ENCODE peak calls at places on chromosomes 2 and 18, in nine cellular contexts. T is RWPE1; A is psoas muscle; E is CD8-positive, alpha-beta T cell; F is thoracic aorta; Z is HepG2; J is brain microvascular endothelial cell; B is foreskin fibroblast; C is fibroblast of lung. S is an unnamed sample.

GRCh38 chr2:239563561-239563960 is 162.7 kb upstream of the HDAC4 start:
- DNase-seq in C (no peak), A (no peak), Z (no peak), E (no peak), T (no peak), J (no peak), F (no peak), B (no peak), S (no peak)

GRCh38 chr2:139790807-139791206 is 1010.6 kb upstream of the NXPH2 start:
- DNase-seq in T (peak), A (no peak), Z (no peak), E (no peak), F (no peak), C (peak), B (no peak), J (no peak), S (no peak)

GRCh38 chr2:218020966-218021535 is 18.3 kb upstream of the TNS1 start:
- DNase-seq in A (no peak), F (no peak), C (no peak), E (no peak), J (no peak), B (no peak), T (no peak), Z (no peak), S (no peak)

GRCh38 chr2:32926708-32927084 is 20.1 kb upstream of the LTBP1 start:
- DNase-seq in A (no peak), E (no peak), J (peak), T (no peak), Z (no peak), F (no peak), B (no peak), C (peak), S (no peak)

GRCh38 chr2:13821255-13821880 is 811.1 kb upstream of the LRATD1 start:
- DNase-seq in J (peak), Z (no peak), B (no peak), F (no peak), E (no peak), T (no peak), A (no peak), C (peak), S (no peak)

GRCh38 chr2:190535119-190535439 is 557 bp upstream of the NEMP2 start:
- DNase-seq in F (no peak), Z (no peak), J (no peak), A (no peak), E (no peak), T (no peak), C (peak), B (no peak), S (no peak)

GRCh38 chr2:156253765-156254164 is 78.8 kb downstream of the NR4A2 start:
- DNase-seq in T (no peak), J (no peak), Z (no peak), F (no peak), C (no peak), B (no peak), A (no peak), E (no peak), S (no peak)

GRCh38 chr2:40220177-40220925 is 231.5 kb downstream of the SLC8A1 start:
- DNase-seq in B (peak), C (peak), J (no peak), Z (no peak), E (no peak), F (no peak), T (peak), A (no peak), S (no peak)

GRCh38 chr2:121197369-121198091 is 87.5 kb downstream of the TFCP2L1 start:
- DNase-seq in B (peak), E (no peak), A (peak), F (peak), C (peak), J (peak), Z (no peak), T (peak), S (no peak)

GRCh38 chr18:67362906-67363305 is 153.6 kb downstream of the DSEL start:
- DNase-seq in E (no peak), A (no peak), B (no peak), J (no peak), F (no peak), C (no peak), T (no peak), Z (no peak), S (no peak)

GRCh38 chr2:160918909-160919503 is 241.2 kb upstream of the TANK start:
- DNase-seq in F (no peak), J (peak), C (peak), A (peak), T (peak), Z (peak), B (peak), E (no peak), S (no peak)

GRCh38 chr2:54411801-54412354 is 44.2 kb upstream of the SPTBN1 start:
- DNase-seq in Z (no peak), A (no peak), J (peak), T (no peak), C (peak), B (no peak), F (no peak), E (no peak), S (no peak)

GRCh38 chr2:12636837-12637581 is 79.7 kb upstream of the TRIB2 start:
- DNase-seq in E (no peak), F (no peak), A (no peak), B (no peak), T (no peak), C (peak), J (peak), Z (no peak), S (no peak)

GRCh38 chr2:177983183-177983788 is 89.3 kb downstream of the PDE11A start:
- DNase-seq in B (peak), Z (peak), C (peak), J (peak), A (peak), F (no peak), E (no peak), T (peak), S (no peak)

GRCh38 chr2:227870710-227871374 is 589 bp upstream of the DAW1 start:
- DNase-seq in A (no peak), Z (no peak), T (peak), B (no peak), E (no peak), J (peak), C (peak), F (no peak), S (no peak)

GRCh38 chr18:58202406-58202730 is 158.3 kb downstream of the NEDD4L start:
- DNase-seq in A (no peak), T (no peak), J (peak), C (no peak), F (no peak), B (no peak), Z (no peak), E (no peak), S (no peak)

GRCh38 chr2:53289309-53290006 is 478.1 kb upstream of the CHAC2 start:
- DNase-seq in E (no peak), C (peak), B (no peak), F (no peak), J (no peak), T (peak), A (no peak), Z (no peak), S (no peak)

GRCh38 chr2:171574149-171574795 is 52.0 kb downstream of the CYBRD1 start:
- DNase-seq in F (peak), J (peak), T (peak), Z (peak), C (peak), E (peak), B (peak), A (peak), S (peak)

GRCh38 chr2:109736177-109736827 is 57.8 kb upstream of the RGPD5 start:
- DNase-seq in F (peak), A (peak), J (peak), T (peak), Z (peak), C (peak), E (no peak), B (peak), S (no peak)

GRCh38 chr2:240244543-240244942 is 104.1 kb upstream of the OTOS start:
- DNase-seq in T (no peak), Z (no peak), J (no peak), E (no peak), A (no peak), B (no peak), F (no peak), C (no peak), S (no peak)

GRCh38 chr2:12416600-12416999 is 300.1 kb upstream of the TRIB2 start:
- DNase-seq in F (no peak), J (peak), A (peak), Z (peak), C (peak), T (no peak), B (no peak), E (peak), S (no peak)

GRCh38 chr2:63446658-63447057 is 141.6 kb downstream of the WDPCP start:
- DNase-seq in B (no peak), C (no peak), A (no peak), J (no peak), E (no peak), Z (no peak), T (no peak), F (no peak), S (no peak)

GRCh38 chr2:3121601-3122000 is 256.0 kb downstream of the EIPR1 start:
- DNase-seq in F (no peak), A (no peak), T (no peak), Z (no peak), B (no peak), E (no peak), J (no peak), C (peak), S (no peak)

GRCh38 chr18:79393626-79394401 is 1.9 kb upstream of the NFATC1 start:
- DNase-seq in Z (peak), F (peak), J (peak), T (peak), A (peak), E (no peak), B (peak), C (peak), S (peak)

GRCh38 chr2:25808006-25808383 is 70.3 kb downstream of the ASXL2 start:
- DNase-seq in T (no peak), A (no peak), J (no peak), F (no peak), C (no peak), B (peak), E (no peak), Z (no peak), S (no peak)

GRCh38 chr2:239908308-239908707 is 116.8 kb downstream of the NDUFA10 start:
- DNase-seq in T (no peak), F (no peak), A (no peak), Z (no peak), C (no peak), J (no peak), B (no peak), E (no peak), S (no peak)

GRCh38 chr18:22113144-22113813 is 56.1 kb upstream of the GATA6 start:
- DNase-seq in E (no peak), C (no peak), J (no peak), T (no peak), A (peak), F (no peak), B (no peak), Z (peak), S (no peak)

GRCh38 chr18:48007955-48008701 is 77.7 kb upstream of the SMAD2 start:
- DNase-seq in B (no peak), J (no peak), E (peak), C (no peak), A (peak), F (no peak), Z (peak), T (peak), S (peak)

GRCh38 chr2:83640506-83640905 is 818.6 kb downstream of the SUCLG1 start:
- DNase-seq in J (no peak), E (no peak), F (no peak), T (no peak), C (no peak), B (no peak), Z (no peak), A (no peak), S (no peak)

GRCh38 chr2:3482363-3482821 is 36.9 kb downstream of the ADI1 start:
- DNase-seq in T (no peak), J (no peak), A (no peak), C (no peak), B (no peak), E (no peak), Z (no peak), F (no peak), S (no peak)

GRCh38 chr2:207188601-207189000 is 22.9 kb upstream of the KLF7 start:
- DNase-seq in B (peak), T (no peak), Z (no peak), F (no peak), A (no peak), E (no peak), J (peak), C (peak), S (no peak)

GRCh38 chr18:35732652-35733051 is 151.1 kb downstream of the GALNT1 start:
- DNase-seq in J (no peak), B (peak), A (no peak), E (no peak), Z (no peak), C (peak), F (no peak), T (no peak), S (no peak)

GRCh38 chr2:177633111-177633510 is 240.5 kb downstream of the AGPS start:
- DNase-seq in T (no peak), Z (no peak), A (no peak), J (no peak), F (no peak), C (no peak), E (no peak), B (no peak), S (no peak)

GRCh38 chr18:80009661-80010550 is 21.5 kb upstream of the TXNL4A start:
- DNase-seq in C (peak), J (peak), A (peak), B (peak), T (peak), F (peak), Z (no peak), E (no peak), S (no peak)

GRCh38 chr18:62852851-62853250 is 137.5 kb downstream of the PHLPP1 start:
- DNase-seq in E (no peak), J (no peak), Z (no peak), B (peak), F (no peak), A (no peak), T (no peak), C (peak), S (no peak)

GRCh38 chr2:169739351-169739750 is 5.7 kb downstream of the KLHL23 start:
- DNase-seq in J (no peak), T (no peak), Z (no peak), C (no peak), F (no peak), A (no peak), B (no peak), E (no peak), S (no peak)

GRCh38 chr2:2698182-2699116 is 367.4 kb upstream of the MYT1L start:
- DNase-seq in T (peak), Z (peak), J (no peak), F (no peak), C (no peak), A (no peak), E (no peak), B (no peak), S (no peak)

DNA sequence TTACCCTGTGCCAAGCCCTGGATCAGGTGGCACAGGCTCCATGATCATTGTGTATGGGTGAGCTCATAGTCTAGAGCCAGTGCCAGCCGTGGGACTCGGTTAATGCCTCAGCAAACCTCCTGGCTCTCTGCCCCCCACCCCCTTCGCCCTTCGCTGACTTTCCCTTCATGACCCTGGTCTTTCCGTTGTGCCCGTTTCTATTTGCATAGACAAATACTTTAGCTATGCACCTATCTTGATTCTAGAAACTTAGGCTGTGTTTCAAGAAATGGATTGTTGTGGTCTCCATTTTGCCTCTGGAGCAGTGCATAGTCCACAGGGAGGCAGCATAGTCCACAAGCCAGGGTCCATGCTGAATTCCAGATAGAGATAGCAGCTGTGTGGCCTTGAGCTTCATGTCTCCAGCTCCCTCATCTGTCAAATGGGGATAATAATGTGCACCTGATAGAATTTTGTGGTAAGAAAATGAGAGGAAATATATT is 44.8 kb upstream of the KDM3A start:
- DNase-seq in F (no peak), T (no peak), E (no peak), C (peak), Z (peak), J (peak), B (peak), A (peak), S (no peak)
- TF ChIP-seq CTCF in F (peak), T (peak), E (no peak), C (peak), Z (peak), J (peak), B (peak), A (peak), S (no peak)

DNA sequence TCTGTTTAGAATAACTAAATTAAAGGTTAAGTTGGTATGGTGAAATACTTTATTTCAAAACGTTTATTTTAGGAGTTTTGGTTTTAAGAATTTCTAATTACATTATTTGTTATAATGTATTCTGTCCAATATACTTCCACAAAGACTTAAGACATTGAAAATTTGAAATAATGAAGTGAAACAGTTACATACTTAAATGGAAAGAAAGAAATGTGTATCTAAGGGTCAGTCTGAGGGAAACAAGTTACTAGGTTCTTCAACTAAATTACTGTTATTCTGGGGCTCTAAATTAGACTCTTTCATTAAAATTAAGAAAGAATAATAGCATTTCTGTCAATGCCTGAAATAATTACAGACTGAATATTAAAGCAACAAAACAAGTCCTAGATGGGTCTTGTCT is 7.7 kb downstream of the HTR2B start:
- DNase-seq in T (no peak), A (no peak), E (no peak), B (no peak), F (no peak), C (no peak), J (no peak), Z (no peak), S (no peak)
- TF ChIP-seq CTCF in T (no peak), A (no peak), E (no peak), B (no peak), F (no peak), C (no peak), J (no peak), Z (no peak), S (no peak)

DNA sequence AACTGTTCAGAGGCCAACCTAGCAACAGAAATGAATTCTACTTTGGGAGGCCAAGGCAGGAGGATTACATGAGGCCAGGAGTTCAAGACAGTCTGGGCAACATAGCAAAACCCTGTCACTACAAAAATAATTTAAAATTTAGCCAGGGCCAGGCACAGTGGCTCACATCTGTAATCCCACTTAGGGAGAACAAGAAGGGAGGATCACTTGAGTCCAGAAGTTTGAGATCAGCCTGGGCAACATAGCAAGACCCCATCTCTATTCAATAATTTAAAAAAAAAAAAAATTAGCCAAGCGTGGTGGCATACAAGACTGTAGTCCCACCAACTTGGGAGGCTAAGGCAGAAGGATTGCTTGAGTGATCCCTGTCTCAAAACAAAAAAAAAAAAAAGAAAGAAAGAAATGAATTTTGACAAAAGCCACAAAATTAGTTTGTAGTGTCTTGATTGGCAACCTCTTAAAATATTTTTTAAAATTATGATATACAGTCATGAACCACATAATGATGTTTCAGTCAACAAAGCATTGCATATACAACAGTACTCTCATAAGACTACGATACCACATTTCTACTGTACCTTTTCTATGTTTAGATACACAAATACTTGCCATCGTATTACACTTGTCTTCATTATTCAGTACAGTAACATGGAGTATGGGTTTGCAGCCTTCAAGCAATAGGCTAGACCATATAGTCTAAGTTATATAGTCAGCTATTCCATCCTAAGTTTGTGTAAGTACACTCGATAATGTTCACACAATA is 130.7 kb downstream of the ZFP36L2 start:
- DNase-seq in J (no peak), B (no peak), T (no peak), C (no peak), Z (no peak), A (no peak), F (no peak), E (no peak), S (no peak)
- TF ChIP-seq CTCF in J (no peak), B (no peak), T (no peak), C (no peak), Z (no peak), A (no peak), F (no peak), E (no peak), S (no peak)

DNA sequence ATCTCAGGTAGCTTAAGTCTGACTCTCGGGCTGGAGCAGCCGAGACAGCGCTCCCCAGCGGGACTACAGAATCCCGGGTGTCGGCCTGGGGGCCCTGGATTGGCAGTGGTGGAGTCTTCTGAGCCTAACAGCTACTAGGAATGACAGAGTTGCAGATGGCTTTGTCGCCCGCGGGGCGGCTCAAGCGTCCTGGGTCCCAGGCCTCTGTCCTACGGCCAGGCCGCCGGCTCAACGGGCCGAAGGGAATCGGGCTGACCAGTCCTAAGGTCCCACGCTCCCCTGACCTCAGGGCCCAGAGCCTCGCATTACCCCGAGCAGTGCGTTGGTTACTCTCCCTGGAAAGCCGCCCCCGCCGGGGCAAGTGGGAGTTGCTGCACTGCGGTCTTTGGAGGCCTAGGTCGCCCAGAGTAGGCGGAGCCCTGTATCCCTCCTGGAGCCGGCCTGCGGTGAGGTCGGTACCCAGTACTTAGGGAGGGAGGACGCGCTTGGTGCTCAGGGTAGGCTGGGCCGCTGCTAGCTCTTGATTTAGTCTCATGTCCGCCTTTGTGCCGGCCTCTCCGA is 8.8 kb downstream of the SIX2 start:
- DNase-seq in C (no peak), T (no peak), J (no peak), B (no peak), Z (no peak), A (peak), F (no peak), E (no peak), S (no peak)
- TF ChIP-seq CTCF in C (no peak), T (no peak), J (no peak), B (no peak), Z (no peak), A (no peak), F (no peak), E (no peak), S (no peak)

GRCh38 chr2:17309741-17310339 is 208.4 kb downstream of the RAD51AP2 start:
- DNase-seq in J (peak), C (peak), Z (peak), E (no peak), A (no peak), T (peak), F (no peak), B (no peak), S (peak)
- TF ChIP-seq CTCF in J (peak), C (peak), Z (peak), E (no peak), A (peak), T (peak), F (peak), B (peak), S (peak)

S was measured in mesothelial cell of epicardium.